ENCODE peak calls at places on chromosome 18, in ten cellular contexts. One of them, this sample, is unnamed.

GRCh38 chr18:9825571-9826073 is 60.2 kb upstream of the TXNDC2 start:
- DNase-seq in retinal pigment epithelial cell: peak
- DNase-seq in adrenal gland: peak
- DNase-seq in AG10803: peak
- DNase-seq in body of pancreas: peak
- DNase-seq in MM.1S: no peak
- DNase-seq in neural progenitor cell: no peak
- DNase-seq in CD8-positive, alpha-beta T cell: no peak
- DNase-seq in NT2/D1: no peak
- DNase-seq in astrocyte: peak
- DNase-seq in this sample: no peak

GRCh38 chr18:5868218-5868904 is 27.0 kb downstream of the TMEM200C start:
- DNase-seq in retinal pigment epithelial cell: peak
- DNase-seq in adrenal gland: peak
- DNase-seq in AG10803: peak
- DNase-seq in body of pancreas: peak
- DNase-seq in MM.1S: peak
- DNase-seq in neural progenitor cell: peak
- DNase-seq in CD8-positive, alpha-beta T cell: no peak
- DNase-seq in NT2/D1: peak
- DNase-seq in astrocyte: peak
- DNase-seq in this sample: peak

GRCh38 chr18:33720133-33720532 is 142.1 kb downstream of the ASXL3 start:
- DNase-seq in retinal pigment epithelial cell: no peak
- DNase-seq in adrenal gland: no peak
- DNase-seq in AG10803: peak
- DNase-seq in body of pancreas: no peak
- DNase-seq in MM.1S: no peak
- DNase-seq in neural progenitor cell: no peak
- DNase-seq in CD8-positive, alpha-beta T cell: no peak
- DNase-seq in NT2/D1: no peak
- DNase-seq in astrocyte: peak
- DNase-seq in this sample: no peak

GRCh38 chr18:79365701-79366100 is 30.0 kb upstream of the NFATC1 start:
- DNase-seq in retinal pigment epithelial cell: no peak
- DNase-seq in adrenal gland: no peak
- DNase-seq in AG10803: no peak
- DNase-seq in body of pancreas: no peak
- DNase-seq in MM.1S: no peak
- DNase-seq in neural progenitor cell: no peak
- DNase-seq in CD8-positive, alpha-beta T cell: no peak
- DNase-seq in NT2/D1: no peak
- DNase-seq in astrocyte: peak
- DNase-seq in this sample: no peak

GRCh38 chr18:2905802-2906521 is 59.2 kb downstream of the EMILIN2 start:
- DNase-seq in retinal pigment epithelial cell: no peak
- DNase-seq in adrenal gland: peak
- DNase-seq in AG10803: peak
- DNase-seq in body of pancreas: peak
- DNase-seq in MM.1S: no peak
- DNase-seq in neural progenitor cell: peak
- DNase-seq in CD8-positive, alpha-beta T cell: peak
- DNase-seq in NT2/D1: no peak
- DNase-seq in astrocyte: no peak
- DNase-seq in this sample: peak

GRCh38 chr18:22983175-22983574 is 50.0 kb downstream of the RBBP8 start:
- DNase-seq in retinal pigment epithelial cell: no peak
- DNase-seq in adrenal gland: no peak
- DNase-seq in AG10803: peak
- DNase-seq in body of pancreas: no peak
- DNase-seq in MM.1S: peak
- DNase-seq in neural progenitor cell: peak
- DNase-seq in CD8-positive, alpha-beta T cell: no peak
- DNase-seq in NT2/D1: no peak
- DNase-seq in astrocyte: peak
- DNase-seq in this sample: no peak

GRCh38 chr18:666177-666576 is 8.7 kb downstream of the TYMS start:
- DNase-seq in retinal pigment epithelial cell: no peak
- DNase-seq in adrenal gland: no peak
- DNase-seq in AG10803: no peak
- DNase-seq in body of pancreas: no peak
- DNase-seq in MM.1S: no peak
- DNase-seq in neural progenitor cell: peak
- DNase-seq in CD8-positive, alpha-beta T cell: no peak
- DNase-seq in NT2/D1: no peak
- DNase-seq in astrocyte: no peak
- DNase-seq in this sample: no peak

GRCh38 chr18:79524181-79525078 is 128.7 kb downstream of the NFATC1 start:
- DNase-seq in retinal pigment epithelial cell: no peak
- DNase-seq in adrenal gland: no peak
- DNase-seq in AG10803: no peak
- DNase-seq in body of pancreas: no peak
- DNase-seq in MM.1S: no peak
- DNase-seq in neural progenitor cell: no peak
- DNase-seq in CD8-positive, alpha-beta T cell: peak
- DNase-seq in NT2/D1: no peak
- DNase-seq in astrocyte: no peak
- DNase-seq in this sample: no peak

GRCh38 chr18:63241739-63242138 is 77.8 kb downstream of the BCL2 start:
- DNase-seq in retinal pigment epithelial cell: no peak
- DNase-seq in adrenal gland: no peak
- DNase-seq in AG10803: no peak
- DNase-seq in body of pancreas: no peak
- DNase-seq in MM.1S: no peak
- DNase-seq in neural progenitor cell: no peak
- DNase-seq in CD8-positive, alpha-beta T cell: no peak
- DNase-seq in NT2/D1: no peak
- DNase-seq in astrocyte: no peak
- DNase-seq in this sample: no peak

GRCh38 chr18:21163647-21164625 is 52.3 kb upstream of the ROCK1 start:
- DNase-seq in retinal pigment epithelial cell: peak
- DNase-seq in adrenal gland: no peak
- DNase-seq in AG10803: peak
- DNase-seq in body of pancreas: peak
- DNase-seq in MM.1S: no peak
- DNase-seq in neural progenitor cell: no peak
- DNase-seq in CD8-positive, alpha-beta T cell: no peak
- DNase-seq in NT2/D1: no peak
- DNase-seq in astrocyte: peak
- DNase-seq in this sample: no peak

GRCh38 chr18:43542016-43542415 is 264.7 kb upstream of the SYT4 start:
- DNase-seq in retinal pigment epithelial cell: no peak
- DNase-seq in adrenal gland: no peak
- DNase-seq in AG10803: no peak
- DNase-seq in body of pancreas: no peak
- DNase-seq in MM.1S: no peak
- DNase-seq in neural progenitor cell: no peak
- DNase-seq in CD8-positive, alpha-beta T cell: no peak
- DNase-seq in NT2/D1: no peak
- DNase-seq in astrocyte: no peak
- DNase-seq in this sample: no peak

GRCh38 chr18:46718501-46719341 is 38.1 kb downstream of the ST8SIA5 start:
- DNase-seq in retinal pigment epithelial cell: no peak
- DNase-seq in adrenal gland: no peak
- DNase-seq in AG10803: peak
- DNase-seq in body of pancreas: no peak
- DNase-seq in MM.1S: no peak
- DNase-seq in neural progenitor cell: no peak
- DNase-seq in CD8-positive, alpha-beta T cell: no peak
- DNase-seq in NT2/D1: no peak
- DNase-seq in astrocyte: peak
- DNase-seq in this sample: no peak

GRCh38 chr18:60503166-60503565 is 130.6 kb upstream of the MC4R start:
- DNase-seq in retinal pigment epithelial cell: no peak
- DNase-seq in adrenal gland: no peak
- DNase-seq in AG10803: no peak
- DNase-seq in body of pancreas: no peak
- DNase-seq in MM.1S: no peak
- DNase-seq in neural progenitor cell: no peak
- DNase-seq in CD8-positive, alpha-beta T cell: no peak
- DNase-seq in NT2/D1: no peak
- DNase-seq in astrocyte: no peak
- DNase-seq in this sample: no peak

DNA sequence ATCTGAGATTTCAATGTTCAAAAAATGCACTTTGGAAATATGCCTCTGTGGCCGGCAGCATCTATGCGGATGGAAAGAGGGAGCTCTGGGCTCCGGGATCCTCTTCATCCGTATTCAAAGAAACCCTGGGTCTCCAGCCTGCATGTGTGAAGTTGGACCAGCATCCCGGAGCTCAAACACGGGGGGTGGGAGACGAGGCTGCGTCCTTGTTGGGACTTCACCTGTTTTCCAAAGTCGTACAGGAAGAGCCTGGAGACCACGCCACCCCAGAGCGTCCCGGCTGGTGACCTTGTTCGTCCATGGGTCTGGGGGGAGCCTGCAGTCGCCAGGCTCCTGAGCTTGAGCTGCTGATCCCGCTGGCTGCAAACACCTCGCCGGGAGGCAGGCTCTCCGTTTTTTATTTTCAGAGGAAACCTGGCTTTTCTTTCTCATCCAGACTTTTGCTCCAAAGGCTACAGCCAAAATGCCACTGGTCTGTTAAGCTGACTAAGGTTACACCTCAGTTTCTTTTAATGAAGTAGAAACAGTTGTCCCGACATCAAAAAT is 77.4 kb downstream of the PTGR3 start:
- DNase-seq in retinal pigment epithelial cell: no peak
- DNase-seq in adrenal gland: no peak
- DNase-seq in AG10803: no peak
- DNase-seq in body of pancreas: no peak
- DNase-seq in MM.1S: no peak
- DNase-seq in neural progenitor cell: no peak
- DNase-seq in CD8-positive, alpha-beta T cell: no peak
- DNase-seq in NT2/D1: no peak
- DNase-seq in astrocyte: no peak
- DNase-seq in this sample: no peak
- H3K4me3 ChIP-seq in retinal pigment epithelial cell: no peak
- H3K4me3 ChIP-seq in adrenal gland: no peak
- H3K4me3 ChIP-seq in AG10803: peak
- H3K4me3 ChIP-seq in body of pancreas: no peak
- H3K4me3 ChIP-seq in MM.1S: no peak
- H3K4me3 ChIP-seq in neural progenitor cell: no peak
- H3K4me3 ChIP-seq in CD8-positive, alpha-beta T cell: no peak
- H3K4me3 ChIP-seq in NT2/D1: no peak
- H3K4me3 ChIP-seq in astrocyte: no peak
- H3K4me3 ChIP-seq in this sample: no peak

DNA sequence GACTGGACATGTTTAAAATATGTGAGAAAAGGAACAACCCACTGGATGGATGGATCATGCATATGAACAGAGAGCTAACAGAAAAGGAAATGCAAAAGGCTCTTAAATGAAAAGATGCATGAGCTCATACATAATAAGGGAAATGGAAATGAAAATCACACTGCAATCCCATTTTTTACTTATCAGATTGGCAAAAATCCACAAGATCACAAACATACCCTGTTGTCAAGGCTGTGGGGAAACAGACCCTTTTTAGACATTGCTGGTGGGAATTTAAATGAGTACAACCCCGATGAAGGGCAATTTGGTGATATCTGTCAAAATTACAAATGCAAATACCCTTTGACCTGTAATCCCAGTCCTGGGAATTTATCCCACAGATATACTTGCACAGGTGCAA is 440.5 kb upstream of the SLC14A2 start:
- DNase-seq in retinal pigment epithelial cell: no peak
- DNase-seq in adrenal gland: no peak
- DNase-seq in AG10803: no peak
- DNase-seq in body of pancreas: no peak
- DNase-seq in MM.1S: no peak
- DNase-seq in neural progenitor cell: no peak
- DNase-seq in CD8-positive, alpha-beta T cell: no peak
- DNase-seq in NT2/D1: no peak
- DNase-seq in astrocyte: no peak
- DNase-seq in this sample: no peak
- H3K4me3 ChIP-seq in retinal pigment epithelial cell: no peak
- H3K4me3 ChIP-seq in adrenal gland: no peak
- H3K4me3 ChIP-seq in AG10803: no peak
- H3K4me3 ChIP-seq in body of pancreas: no peak
- H3K4me3 ChIP-seq in MM.1S: no peak
- H3K4me3 ChIP-seq in neural progenitor cell: no peak
- H3K4me3 ChIP-seq in CD8-positive, alpha-beta T cell: no peak
- H3K4me3 ChIP-seq in NT2/D1: no peak
- H3K4me3 ChIP-seq in astrocyte: no peak
- H3K4me3 ChIP-seq in this sample: no peak

GRCh38 chr18:32450874-32451273 is 19.8 kb downstream of the GAREM1 start:
- DNase-seq in retinal pigment epithelial cell: no peak
- DNase-seq in adrenal gland: peak
- DNase-seq in AG10803: no peak
- DNase-seq in body of pancreas: no peak
- DNase-seq in MM.1S: no peak
- DNase-seq in neural progenitor cell: no peak
- DNase-seq in CD8-positive, alpha-beta T cell: no peak
- DNase-seq in NT2/D1: no peak
- DNase-seq in astrocyte: no peak
- DNase-seq in this sample: peak

GRCh38 chr18:32445846-32446245 is 24.8 kb downstream of the GAREM1 start:
- DNase-seq in retinal pigment epithelial cell: no peak
- DNase-seq in adrenal gland: no peak
- DNase-seq in AG10803: no peak
- DNase-seq in body of pancreas: no peak
- DNase-seq in MM.1S: no peak
- DNase-seq in neural progenitor cell: no peak
- DNase-seq in CD8-positive, alpha-beta T cell: no peak
- DNase-seq in NT2/D1: no peak
- DNase-seq in astrocyte: no peak
- DNase-seq in this sample: no peak

GRCh38 chr18:32446780-32447179 is 23.9 kb downstream of the GAREM1 start:
- DNase-seq in retinal pigment epithelial cell: no peak
- DNase-seq in adrenal gland: no peak
- DNase-seq in AG10803: no peak
- DNase-seq in body of pancreas: no peak
- DNase-seq in MM.1S: no peak
- DNase-seq in neural progenitor cell: no peak
- DNase-seq in CD8-positive, alpha-beta T cell: no peak
- DNase-seq in NT2/D1: no peak
- DNase-seq in astrocyte: no peak
- DNase-seq in this sample: no peak

GRCh38 chr18:32454667-32455066 is 16.0 kb downstream of the GAREM1 start:
- DNase-seq in retinal pigment epithelial cell: no peak
- DNase-seq in adrenal gland: no peak
- DNase-seq in AG10803: no peak
- DNase-seq in body of pancreas: no peak
- DNase-seq in MM.1S: no peak
- DNase-seq in neural progenitor cell: no peak
- DNase-seq in CD8-positive, alpha-beta T cell: no peak
- DNase-seq in NT2/D1: no peak
- DNase-seq in astrocyte: no peak
- DNase-seq in this sample: no peak

GRCh38 chr18:32450026-32450681 is 20.5 kb downstream of the GAREM1 start:
- DNase-seq in retinal pigment epithelial cell: peak
- DNase-seq in adrenal gland: no peak
- DNase-seq in AG10803: no peak
- DNase-seq in body of pancreas: no peak
- DNase-seq in MM.1S: no peak
- DNase-seq in neural progenitor cell: no peak
- DNase-seq in CD8-positive, alpha-beta T cell: no peak
- DNase-seq in NT2/D1: no peak
- DNase-seq in astrocyte: peak
- DNase-seq in this sample: no peak
- H3K4me3 ChIP-seq in retinal pigment epithelial cell: no peak
- H3K4me3 ChIP-seq in adrenal gland: no peak
- H3K4me3 ChIP-seq in AG10803: no peak
- H3K4me3 ChIP-seq in body of pancreas: no peak
- H3K4me3 ChIP-seq in MM.1S: no peak
- H3K4me3 ChIP-seq in neural progenitor cell: no peak
- H3K4me3 ChIP-seq in CD8-positive, alpha-beta T cell: no peak
- H3K4me3 ChIP-seq in NT2/D1: no peak
- H3K4me3 ChIP-seq in astrocyte: no peak
- H3K4me3 ChIP-seq in this sample: no peak

GRCh38 chr18:49563701-49564100 is 1.8 kb downstream of the LIPG start:
- DNase-seq in retinal pigment epithelial cell: no peak
- DNase-seq in adrenal gland: no peak
- DNase-seq in AG10803: no peak
- DNase-seq in body of pancreas: no peak
- DNase-seq in MM.1S: no peak
- DNase-seq in neural progenitor cell: no peak
- DNase-seq in CD8-positive, alpha-beta T cell: no peak
- DNase-seq in NT2/D1: no peak
- DNase-seq in astrocyte: no peak
- DNase-seq in this sample: no peak
- H3K4me3 ChIP-seq in retinal pigment epithelial cell: peak
- H3K4me3 ChIP-seq in adrenal gland: no peak
- H3K4me3 ChIP-seq in AG10803: no peak
- H3K4me3 ChIP-seq in body of pancreas: no peak
- H3K4me3 ChIP-seq in MM.1S: no peak
- H3K4me3 ChIP-seq in neural progenitor cell: no peak
- H3K4me3 ChIP-seq in CD8-positive, alpha-beta T cell: no peak
- H3K4me3 ChIP-seq in NT2/D1: peak
- H3K4me3 ChIP-seq in astrocyte: peak
- H3K4me3 ChIP-seq in this sample: peak